ENCODE peak calls at places on chromosomes 16 and 17, in seven cellular contexts. One of them, this sample, is unnamed.

GRCh38 chr17:7862692-7863437 is 5.1 kb downstream of the CYB5D1 start:
- DNase-seq in H1: no peak
- DNase-seq in HCT116: no peak
- DNase-seq in K562: peak; percentile 45
- DNase-seq in GM12878: no peak
- DNase-seq in Panc1: no peak
- DNase-seq in HepG2: peak; percentile 91
- DNase-seq in this sample: peak; percentile 71

GRCh38 chr17:77425791-77426641 is 285.2 kb downstream of the SEC14L1 start:
- DNase-seq in HepG2: no peak
- DNase-seq in K562: peak; percentile 88
- DNase-seq in H1: no peak
- DNase-seq in GM12878: no peak
- DNase-seq in HCT116: no peak
- DNase-seq in Panc1: no peak
- DNase-seq in this sample: peak; percentile 54

GRCh38 chr16:79049040-79049439 is 551.5 kb downstream of the MAF start:
- DNase-seq in K562: no peak
- DNase-seq in H1: no peak
- DNase-seq in GM12878: no peak
- DNase-seq in HepG2: no peak
- DNase-seq in HCT116: no peak
- DNase-seq in Panc1: no peak
- DNase-seq in this sample: no peak

GRCh38 chr17:40312893-40313659 is 4.1 kb downstream of the RARA start:
- DNase-seq in K562: no peak
- DNase-seq in HepG2: no peak
- DNase-seq in GM12878: no peak
- DNase-seq in Panc1: no peak
- DNase-seq in HCT116: no peak
- DNase-seq in H1: no peak
- DNase-seq in this sample: peak; percentile 17

GRCh38 chr17:31074772-31075538 is 19.8 kb upstream of the NF1 start:
- DNase-seq in H1: no peak
- DNase-seq in HCT116: no peak
- DNase-seq in GM12878: no peak
- DNase-seq in HepG2: no peak
- DNase-seq in Panc1: no peak
- DNase-seq in K562: no peak
- DNase-seq in this sample: no peak

GRCh38 chr16:72677662-72678447 is 370.1 kb downstream of the ZFHX3 start:
- DNase-seq in HepG2: peak; percentile 87
- DNase-seq in Panc1: no peak
- DNase-seq in GM12878: no peak
- DNase-seq in H1: no peak
- DNase-seq in HCT116: no peak
- DNase-seq in K562: no peak
- DNase-seq in this sample: no peak

GRCh38 chr17:58242171-58242784 is 3.9 kb downstream of the LPO start:
- DNase-seq in Panc1: no peak
- DNase-seq in HepG2: no peak
- DNase-seq in GM12878: no peak
- DNase-seq in K562: no peak
- DNase-seq in HCT116: no peak
- DNase-seq in H1: no peak
- DNase-seq in this sample: no peak

GRCh38 chr16:19507882-19508281 is 14.0 kb downstream of the GDE1 start:
- DNase-seq in HepG2: no peak
- DNase-seq in H1: no peak
- DNase-seq in HCT116: no peak
- DNase-seq in Panc1: no peak
- DNase-seq in K562: no peak
- DNase-seq in GM12878: no peak
- DNase-seq in this sample: no peak

GRCh38 chr17:66349549-66350245 is 47.3 kb downstream of the PRKCA start:
- DNase-seq in H1: no peak
- DNase-seq in Panc1: no peak
- DNase-seq in HepG2: no peak
- DNase-seq in GM12878: no peak
- DNase-seq in HCT116: no peak
- DNase-seq in K562: no peak
- DNase-seq in this sample: no peak

GRCh38 chr16:54244061-54244886 is 42.3 kb downstream of the IRX3 start:
- DNase-seq in Panc1: no peak
- DNase-seq in HepG2: peak; percentile 77
- DNase-seq in HCT116: no peak
- DNase-seq in K562: peak; percentile 15
- DNase-seq in H1: no peak
- DNase-seq in GM12878: no peak
- DNase-seq in this sample: no peak

GRCh38 chr17:3502466-3502865 is 26.7 kb downstream of the ASPA start:
- DNase-seq in H1: no peak
- DNase-seq in HepG2: no peak
- DNase-seq in K562: no peak
- DNase-seq in GM12878: no peak
- DNase-seq in Panc1: no peak
- DNase-seq in HCT116: no peak
- DNase-seq in this sample: no peak

GRCh38 chr16:57252148-57252721 is 7.2 kb downstream of the ARL2BP start:
- DNase-seq in HepG2: peak; percentile 32
- DNase-seq in GM12878: no peak
- DNase-seq in Panc1: no peak
- DNase-seq in H1: no peak
- DNase-seq in K562: no peak
- DNase-seq in HCT116: no peak
- DNase-seq in this sample: no peak

GRCh38 chr17:68455756-68456528 is 1.4 kb downstream of the WIPI1 start:
- DNase-seq in HCT116: no peak
- DNase-seq in Panc1: no peak
- DNase-seq in GM12878: no peak
- DNase-seq in HepG2: peak; percentile 89
- DNase-seq in K562: no peak
- DNase-seq in H1: no peak
- DNase-seq in this sample: peak; percentile 34

GRCh38 chr16:57624806-57625500 is 3.5 kb upstream of the ADGRG1 start:
- DNase-seq in Panc1: no peak
- DNase-seq in HepG2: no peak
- DNase-seq in H1: no peak
- DNase-seq in K562: no peak
- DNase-seq in HCT116: no peak
- DNase-seq in GM12878: no peak
- DNase-seq in this sample: no peak

GRCh38 chr16:84115919-84116719 is 623 bp downstream of the MBTPS1 start:
- DNase-seq in Panc1: no peak
- DNase-seq in GM12878: no peak
- DNase-seq in HepG2: peak; percentile 54
- DNase-seq in HCT116: no peak
- DNase-seq in K562: no peak
- DNase-seq in H1: no peak
- DNase-seq in this sample: no peak

GRCh38 chr16:78543066-78543465 is 443.6 kb downstream of the WWOX start:
- DNase-seq in Panc1: no peak
- DNase-seq in HCT116: no peak
- DNase-seq in GM12878: no peak
- DNase-seq in H1: no peak
- DNase-seq in K562: no peak
- DNase-seq in HepG2: no peak
- DNase-seq in this sample: no peak

GRCh38 chr17:69170377-69170776 is 28.7 kb upstream of the ABCA6 start:
- DNase-seq in Panc1: no peak
- DNase-seq in GM12878: no peak
- DNase-seq in H1: no peak
- DNase-seq in K562: peak; percentile 9
- DNase-seq in HepG2: no peak
- DNase-seq in HCT116: no peak
- DNase-seq in this sample: no peak

GRCh38 chr16:27107185-27107592 is 40.5 kb downstream of the C16orf82 start:
- DNase-seq in HCT116: no peak
- DNase-seq in Panc1: no peak
- DNase-seq in GM12878: no peak
- DNase-seq in K562: peak; percentile 40
- DNase-seq in H1: no peak
- DNase-seq in HepG2: no peak
- DNase-seq in this sample: no peak

GRCh38 chr17:8041249-8041928 is 2.5 kb downstream of the ALOX15B start:
- DNase-seq in Panc1: peak; percentile 47
- DNase-seq in H1: no peak
- DNase-seq in HCT116: peak; percentile 72
- DNase-seq in HepG2: peak; percentile 49
- DNase-seq in GM12878: no peak
- DNase-seq in K562: peak; percentile 37
- DNase-seq in this sample: peak; percentile 73

GRCh38 chr17:2107506-2107905 is 52.6 kb downstream of the HIC1 start:
- DNase-seq in K562: no peak
- DNase-seq in Panc1: no peak
- DNase-seq in HepG2: no peak
- DNase-seq in HCT116: no peak
- DNase-seq in GM12878: no peak
- DNase-seq in H1: no peak
- DNase-seq in this sample: no peak

GRCh38 chr17:16283705-16284104 is 66.7 kb downstream of the PIGL start:
- DNase-seq in H1: no peak
- DNase-seq in HepG2: no peak
- DNase-seq in Panc1: no peak
- DNase-seq in HCT116: no peak
- DNase-seq in K562: no peak
- DNase-seq in GM12878: no peak
- DNase-seq in this sample: no peak

GRCh38 chr17:36650096-36650764 is 48.8 kb downstream of the MRM1 start:
- DNase-seq in Panc1: no peak
- DNase-seq in HepG2: no peak
- DNase-seq in GM12878: no peak
- DNase-seq in H1: no peak
- DNase-seq in K562: no peak
- DNase-seq in HCT116: no peak
- DNase-seq in this sample: no peak

GRCh38 chr16:88805887-88806393 is 2.4 kb downstream of the CDT1 start:
- DNase-seq in GM12878: no peak
- DNase-seq in HCT116: no peak
- DNase-seq in HepG2: no peak
- DNase-seq in H1: no peak
- DNase-seq in K562: no peak
- DNase-seq in Panc1: no peak
- DNase-seq in this sample: no peak

GRCh38 chr16:88804173-88804551 is 573 bp downstream of the CDT1 start:
- DNase-seq in HCT116: no peak
- DNase-seq in HepG2: no peak
- DNase-seq in H1: no peak
- DNase-seq in Panc1: no peak
- DNase-seq in K562: no peak
- DNase-seq in GM12878: no peak
- DNase-seq in this sample: peak; percentile 70

GRCh38 chr16:88805340-88805715 is 1.7 kb downstream of the CDT1 start:
- DNase-seq in HCT116: no peak
- DNase-seq in Panc1: no peak
- DNase-seq in GM12878: no peak
- DNase-seq in HepG2: no peak
- DNase-seq in H1: no peak
- DNase-seq in K562: no peak
- DNase-seq in this sample: no peak

GRCh38 chr16:88804552-88805339 is 1.2 kb downstream of the CDT1 start:
- DNase-seq in K562: peak; percentile 57
- DNase-seq in GM12878: no peak
- DNase-seq in Panc1: no peak
- DNase-seq in HepG2: peak; percentile 74
- DNase-seq in HCT116: no peak
- DNase-seq in H1: no peak
- DNase-seq in this sample: peak; percentile 64

GRCh38 chr16:88803264-88803987 is at the start of gene CDT1:
- DNase-seq in H1: no peak
- DNase-seq in HepG2: peak; percentile 65
- DNase-seq in GM12878: no peak
- DNase-seq in Panc1: no peak
- DNase-seq in K562: peak; percentile 97
- DNase-seq in HCT116: peak; percentile 61
- DNase-seq in this sample: peak; percentile 100
- TF ChIP-seq SIN3A in H1: no peak
- TF ChIP-seq SIN3A in HepG2: peak; percentile 98
- TF ChIP-seq SIN3A in GM12878: peak; percentile 87
- TF ChIP-seq SIN3A in Panc1: peak; percentile 81
- TF ChIP-seq SIN3A in K562: peak; percentile 73
- TF ChIP-seq SIN3A in HCT116: no peak
- TF ChIP-seq SIN3A in this sample: peak; percentile 83

GRCh38 chr17:62627219-62627903 is at the start of gene MRC2:
- DNase-seq in GM12878: no peak
- DNase-seq in K562: peak; percentile 76
- DNase-seq in H1: no peak
- DNase-seq in Panc1: no peak
- DNase-seq in HepG2: no peak
- DNase-seq in HCT116: peak; percentile 31
- DNase-seq in this sample: peak; percentile 93
- TF ChIP-seq SIN3A in GM12878: no peak
- TF ChIP-seq SIN3A in K562: no peak
- TF ChIP-seq SIN3A in H1: no peak
- TF ChIP-seq SIN3A in Panc1: no peak
- TF ChIP-seq SIN3A in HepG2: no peak
- TF ChIP-seq SIN3A in HCT116: no peak
- TF ChIP-seq SIN3A in this sample: no peak

DNA sequence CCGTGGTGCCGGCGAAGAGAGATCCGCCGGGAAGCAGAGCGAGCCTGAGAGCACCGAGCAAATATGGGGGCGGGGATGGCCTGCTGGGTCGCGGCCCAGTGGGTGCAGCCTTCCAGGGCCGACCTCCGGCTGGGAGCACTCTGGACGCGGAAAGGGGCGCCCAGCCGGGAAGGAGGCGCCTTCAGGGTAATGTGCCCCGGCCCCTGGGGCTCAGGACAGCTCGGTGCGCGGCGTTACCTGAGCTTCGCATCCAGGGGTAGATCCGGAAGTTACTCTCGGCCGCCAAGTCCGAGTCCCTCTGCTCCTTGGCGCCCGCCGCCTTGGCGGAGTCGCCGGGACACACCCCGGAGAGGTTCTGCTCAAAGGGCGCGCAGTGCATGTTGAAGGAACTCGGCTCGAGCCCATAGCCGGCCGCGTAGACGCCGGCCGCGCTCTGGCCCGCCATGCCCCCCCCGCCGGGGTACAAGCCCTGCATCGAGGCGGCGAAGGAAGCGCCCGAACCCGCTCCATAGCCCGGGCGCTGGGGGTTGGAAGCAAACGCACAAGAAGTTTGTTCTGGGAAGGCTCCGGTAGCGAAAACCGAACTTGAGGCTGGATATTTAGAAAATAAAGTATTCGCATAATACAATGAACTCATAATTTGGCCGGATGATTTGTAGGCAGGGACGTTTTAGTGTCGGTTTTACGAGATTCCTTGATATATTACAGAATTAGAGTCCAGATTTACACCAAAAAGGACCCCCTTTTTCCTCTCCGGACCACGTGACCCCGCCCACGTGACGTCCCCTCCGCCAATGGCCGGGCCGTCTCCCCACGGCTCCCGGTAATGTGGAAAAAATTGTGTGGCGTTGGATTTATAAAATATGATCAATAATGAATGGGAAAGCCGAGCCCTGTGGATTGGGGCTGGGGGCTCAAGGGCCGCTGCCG is at the start of gene HOXB7:
- DNase-seq in K562: peak; percentile 74
- DNase-seq in HCT116: no peak
- DNase-seq in H1: no peak
- DNase-seq in GM12878: no peak
- DNase-seq in HepG2: no peak
- DNase-seq in Panc1: no peak
- DNase-seq in this sample: peak; percentile 79
- TF ChIP-seq SIN3A in K562: no peak
- TF ChIP-seq SIN3A in HCT116: no peak
- TF ChIP-seq SIN3A in H1: no peak
- TF ChIP-seq SIN3A in GM12878: peak; percentile 12
- TF ChIP-seq SIN3A in HepG2: no peak
- TF ChIP-seq SIN3A in Panc1: peak; percentile 84
- TF ChIP-seq SIN3A in this sample: no peak

GRCh38 chr17:70313031-70313430 is 143.7 kb downstream of the KCNJ2 start:
- DNase-seq in GM12878: no peak
- DNase-seq in H1: no peak
- DNase-seq in Panc1: no peak
- DNase-seq in K562: no peak
- DNase-seq in HepG2: no peak
- DNase-seq in HCT116: no peak
- DNase-seq in this sample: no peak
- TF ChIP-seq SIN3A in GM12878: no peak
- TF ChIP-seq SIN3A in H1: no peak
- TF ChIP-seq SIN3A in Panc1: no peak
- TF ChIP-seq SIN3A in K562: no peak
- TF ChIP-seq SIN3A in HepG2: no peak
- TF ChIP-seq SIN3A in HCT116: no peak
- TF ChIP-seq SIN3A in this sample: no peak

This sample was measured in SK-N-SH.